ENCODE peak calls at places on chromosomes 2 and 18, in four cellular contexts. L is Peyer's patch; W is adrenal gland; O is CD8-positive, alpha-beta T cell. G is an unnamed sample.

GRCh38 chr2:204282525-204282924 is 262.8 kb upstream of the PARD3B start:
- DNase-seq in O (no peak), W (no peak), L (no peak), G (no peak)

GRCh38 chr2:30758315-30758714 is 48.9 kb downstream of the CAPN13 start:
- DNase-seq in O (no peak), W (no peak), L (peak), G (no peak)

GRCh38 chr18:75170916-75171315 is 38.0 kb downstream of the PTGR3 start:
- DNase-seq in W (no peak), O (no peak), L (no peak), G (no peak)

GRCh38 chr2:239456940-239457339 is 56.1 kb upstream of the HDAC4 start:
- DNase-seq in O (peak), W (no peak), L (peak), G (no peak)

GRCh38 chr2:235047171-235048160 is 95.6 kb downstream of the SH3BP4 start:
- DNase-seq in O (no peak), W (no peak), L (peak), G (no peak)

GRCh38 chr2:53672881-53673522 is 94.6 kb upstream of the CHAC2 start:
- DNase-seq in W (no peak), L (no peak), O (no peak), G (peak)

GRCh38 chr2:54629914-54630609 is 93.4 kb upstream of the EML6 start:
- DNase-seq in L (peak), W (peak), O (no peak), G (no peak)

GRCh38 chr2:236848467-236848866 is 237.2 kb upstream of the COPS8 start:
- DNase-seq in W (no peak), O (no peak), L (no peak), G (no peak)

GRCh38 chr2:192277494-192278109 is 82.9 kb upstream of the TMEFF2 start:
- DNase-seq in L (no peak), W (no peak), O (no peak), G (no peak)
- TF ChIP-seq CTCF in L (no peak), W (no peak), O (no peak), G (no peak)

DNA sequence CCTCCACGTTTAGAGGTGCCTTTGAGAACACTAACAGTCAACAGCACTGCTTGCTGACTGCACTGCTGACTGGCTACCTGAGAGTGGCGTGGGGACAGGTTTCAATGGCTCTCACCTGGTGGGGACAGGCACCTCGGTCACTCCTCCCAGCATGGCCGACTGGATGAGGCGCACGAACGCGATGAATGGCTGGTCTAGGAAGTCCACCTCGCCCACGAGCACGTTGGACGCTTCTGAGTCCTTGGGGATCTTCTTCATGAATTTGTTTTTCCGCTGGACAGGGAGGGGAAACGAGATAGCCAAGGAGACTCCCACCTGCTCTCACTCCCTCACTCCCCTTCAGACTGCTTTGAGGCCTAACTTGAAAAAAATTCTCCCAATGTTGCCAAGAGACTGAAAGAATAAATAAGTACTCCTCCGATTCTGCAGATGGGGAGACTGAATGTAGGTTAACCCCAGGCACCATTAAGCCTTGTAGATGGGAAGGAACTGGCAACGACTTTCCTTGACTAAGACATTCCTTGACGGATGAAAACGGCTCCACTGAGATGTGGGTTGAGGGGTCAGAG is 57.3 kb downstream of the MTHFD2 start:
- DNase-seq in L (no peak), O (no peak), W (no peak), G (no peak)
- H3K4me3 ChIP-seq in L (no peak), O (no peak), W (no peak), G (no peak)

DNA sequence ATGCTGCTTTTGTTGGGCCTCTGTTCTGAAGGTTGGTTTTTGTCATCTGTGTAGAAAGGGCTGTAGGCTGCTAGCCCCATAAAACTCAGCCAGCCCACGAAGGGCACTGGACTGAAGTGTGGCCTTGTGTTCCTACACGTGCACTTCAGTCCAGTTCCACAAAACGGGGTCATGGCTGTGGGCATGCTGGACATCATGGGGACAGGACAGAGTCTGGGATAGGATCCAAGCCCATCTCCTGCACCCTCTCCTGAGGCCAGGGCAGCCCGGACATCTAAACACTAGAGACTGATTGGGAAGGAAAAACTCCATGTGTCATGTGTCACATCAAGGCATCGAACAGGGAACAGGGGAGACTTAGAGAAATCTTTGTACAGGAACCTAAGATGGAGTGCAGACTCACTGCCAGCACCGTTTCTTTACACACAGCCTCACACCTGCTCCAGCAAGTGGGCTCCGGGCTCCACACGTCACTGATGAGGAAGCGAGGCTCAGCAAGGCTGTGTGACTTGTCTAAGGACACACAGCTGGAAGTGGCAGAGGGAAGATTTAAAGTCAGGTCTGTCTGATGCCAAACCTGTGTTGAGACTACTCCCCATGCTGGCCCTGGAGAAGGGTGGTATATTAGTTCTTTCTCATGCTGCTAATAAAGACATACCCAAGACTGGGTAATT is 74.8 kb upstream of the BCL2L11 start:
- DNase-seq in W (no peak), O (no peak), L (no peak), G (no peak)
- TF ChIP-seq CTCF in W (no peak), O (no peak), L (no peak), G (no peak)

GRCh38 chr2:65917990-65918389 is 485.6 kb upstream of the SPRED2 start:
- DNase-seq in W (no peak), L (no peak), O (no peak), G (no peak)
- H3K4me3 ChIP-seq in W (no peak), L (no peak), O (no peak), G (no peak)

GRCh38 chr2:98761267-98761781 is 30.4 kb upstream of the MGAT4A start:
- DNase-seq in L (peak), O (peak), W (no peak), G (no peak)

GRCh38 chr2:98759338-98759737 is 28.4 kb upstream of the MGAT4A start:
- DNase-seq in O (no peak), W (no peak), L (no peak), G (no peak)

GRCh38 chr2:98761909-98762308 is 31.0 kb upstream of the MGAT4A start:
- DNase-seq in L (no peak), O (no peak), W (no peak), G (no peak)

GRCh38 chr2:98759827-98760625 is 29.1 kb upstream of the MGAT4A start:
- DNase-seq in L (peak), O (no peak), W (no peak), G (no peak)

DNA sequence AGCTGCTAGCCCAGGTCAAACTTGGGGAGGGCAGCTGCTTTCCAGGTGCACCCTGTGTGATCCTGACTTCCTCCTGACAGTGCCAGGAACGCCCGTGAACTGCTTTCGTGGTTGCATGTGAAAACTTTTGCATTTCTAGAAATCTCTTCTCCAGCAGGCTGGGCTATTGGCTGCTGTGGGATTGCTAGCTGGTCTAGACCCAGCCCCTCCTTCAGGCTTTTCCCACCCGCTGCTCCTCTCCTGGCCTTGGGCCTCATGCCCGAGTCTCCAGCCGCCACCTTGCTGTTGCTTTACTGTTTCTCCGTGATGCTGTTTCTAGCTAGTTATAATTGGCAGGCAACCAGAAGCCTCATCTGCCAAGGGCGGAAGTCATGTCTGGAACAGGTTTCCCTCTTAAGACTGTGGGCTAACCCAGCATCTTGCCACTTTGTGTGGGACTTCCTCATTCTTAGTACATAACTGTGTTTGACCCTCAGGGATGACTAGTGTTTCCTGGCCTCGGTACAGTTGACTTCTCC is 27.0 kb upstream of the MGAT4A start:
- DNase-seq in L (peak), W (peak), O (peak), G (peak)
- TF ChIP-seq CTCF in L (peak), W (no peak), O (no peak), G (no peak)

GRCh38 chr2:42928692-42929576 is 136.6 kb upstream of the HAAO start:
- DNase-seq in L (peak), O (no peak), W (no peak), G (no peak)

GRCh38 chr2:42931147-42931817 is 138.9 kb upstream of the HAAO start:
- DNase-seq in L (no peak), O (no peak), W (no peak), G (no peak)

GRCh38 chr2:42931818-42932195 is 139.4 kb upstream of the HAAO start:
- DNase-seq in W (no peak), O (no peak), L (no peak), G (no peak)

GRCh38 chr2:42929577-42929984 is 137.2 kb upstream of the HAAO start:
- DNase-seq in O (no peak), W (no peak), L (no peak), G (no peak)

GRCh38 chr2:42929985-42930581 is 137.7 kb upstream of the HAAO start:
- DNase-seq in L (no peak), W (no peak), O (no peak), G (no peak)
- H3K4me3 ChIP-seq in L (no peak), W (no peak), O (no peak), G (no peak)

GRCh38 chr2:230947235-230947576 is 22.2 kb upstream of the GPR55 start:
- DNase-seq in O (no peak), L (no peak), W (no peak), G (no peak)

GRCh38 chr2:230942920-230943896 is 18.2 kb upstream of the GPR55 start:
- DNase-seq in O (peak), W (no peak), L (peak), G (no peak)

GRCh38 chr2:230946429-230947234 is 21.6 kb upstream of the GPR55 start:
- DNase-seq in W (no peak), L (no peak), O (no peak), G (no peak)

GRCh38 chr2:230944123-230944653 is 19.1 kb upstream of the GPR55 start:
- DNase-seq in L (no peak), W (no peak), O (no peak), G (no peak)

DNA sequence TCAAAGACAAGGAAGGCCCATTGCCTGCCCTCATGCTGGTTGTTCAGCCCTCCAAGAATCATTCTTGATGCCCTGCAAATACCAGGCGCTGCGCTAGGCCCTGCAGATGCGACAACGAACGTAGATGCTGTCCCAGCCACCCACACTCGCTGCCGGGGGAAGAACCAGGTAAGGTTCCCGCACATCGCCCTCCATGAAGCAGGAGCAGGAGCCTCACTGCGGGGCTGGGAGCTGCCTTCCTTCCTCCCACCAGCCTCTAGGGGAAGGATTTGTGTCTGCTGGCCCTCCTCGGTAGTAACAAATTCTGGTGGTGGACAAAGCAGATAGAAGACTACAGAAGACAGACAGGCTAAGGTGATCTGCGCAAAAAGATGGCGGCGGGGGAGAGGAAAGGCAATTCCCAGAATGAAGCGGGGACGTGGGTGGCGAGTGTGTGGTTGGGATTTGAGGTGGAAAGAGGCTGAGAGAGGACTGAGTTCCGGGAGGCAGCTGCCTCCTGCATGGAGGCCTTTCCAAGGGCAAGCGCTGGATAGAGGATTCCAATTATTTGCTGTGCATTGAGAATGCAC is 19.8 kb upstream of the GPR55 start:
- DNase-seq in O (no peak), W (no peak), L (no peak), G (no peak)
- TF ChIP-seq CTCF in O (no peak), W (no peak), L (no peak), G (no peak)

G was measured in AG04449.